ENCODE peak calls at places on chromosomes 16 and 17, in nine cellular contexts. R is stomach, V is suprapubic skin, F is ovary, T is upper lobe of left lung, G is tibial nerve, I is GM12878, S is transverse colon, C is H1. L is an unnamed sample.
A peak's percentile ranks its signal among the peaks of the same experiment; 100 is the strongest.

GRCh38 chr17:39229274-39229913 is 3.6 kb upstream of the STAC2 start:
- DNase-seq in C (no peak), R (no peak), F (no peak), V (no peak), G (no peak), S (no peak), T (no peak), I (no peak), L (no peak)

GRCh38 chr16:23348579-23349469 is 46.7 kb downstream of the SCNN1B start:
- DNase-seq in T (peak; percentile 34), C (peak; percentile 61), V (no peak), I (no peak), G (no peak), R (no peak), S (no peak), F (peak; percentile 8), L (no peak)

GRCh38 chr17:1776857-1777256 is 15.0 kb downstream of the SERPINF1 start:
- DNase-seq in I (no peak), S (no peak), C (no peak), F (no peak), T (no peak), G (no peak), V (no peak), R (no peak), L (no peak)

GRCh38 chr16:71262391-71262790 is 26.8 kb downstream of the CMTR2 start:
- DNase-seq in C (no peak), F (no peak), T (no peak), S (no peak), I (no peak), V (no peak), R (no peak), G (no peak), L (no peak)

GRCh38 chr16:10949424-10949970 is 5.1 kb downstream of the CLEC16A start:
- DNase-seq in T (no peak), F (no peak), V (no peak), G (no peak), C (peak; percentile 63), S (peak; percentile 28), I (peak; percentile 91), R (no peak), L (peak; percentile 42)

GRCh38 chr17:9487406-9487805 is 88.2 kb downstream of the STX8 start:
- DNase-seq in T (no peak), F (no peak), G (no peak), I (no peak), S (no peak), R (no peak), C (no peak), V (no peak), L (no peak)

GRCh38 chr16:12675852-12676251 is 127.8 kb downstream of the CPPED1 start:
- DNase-seq in V (no peak), F (no peak), G (no peak), S (no peak), C (no peak), T (no peak), I (no peak), R (no peak), L (peak; percentile 18)

GRCh38 chr16:74936902-74937560 is 47.9 kb downstream of the WDR59 start:
- DNase-seq in R (no peak), S (no peak), G (no peak), F (no peak), T (no peak), I (peak; percentile 50), C (no peak), V (no peak), L (no peak)

GRCh38 chr16:4648917-4649316 is 24.3 kb downstream of the MGRN1 start:
- DNase-seq in G (no peak), I (no peak), C (no peak), V (no peak), F (no peak), S (no peak), R (no peak), T (peak; percentile 38), L (no peak)

GRCh38 chr17:36937961-36938565 is 788 bp downstream of the LHX1 start:
- DNase-seq in F (no peak), S (no peak), G (no peak), T (peak; percentile 84), R (no peak), V (no peak), I (no peak), C (peak; percentile 76), L (no peak)

GRCh38 chr16:28291651-28292626 is at the start of gene SBK1:
- DNase-seq in T (peak; percentile 96), S (peak; percentile 84), R (peak; percentile 87), I (peak; percentile 19), F (peak; percentile 83), C (peak; percentile 83), V (peak; percentile 70), G (peak; percentile 17), L (peak; percentile 92)

GRCh38 chr17:46274238-46274637 is 20.7 kb upstream of the LRRC37A start:
- DNase-seq in I (no peak), G (no peak), R (no peak), C (peak; percentile 2), F (no peak), S (no peak), T (no peak), V (no peak), L (no peak)

GRCh38 chr16:54398986-54399385 is 112.4 kb upstream of the IRX3 start:
- DNase-seq in V (no peak), R (no peak), C (no peak), I (no peak), S (no peak), G (no peak), T (no peak), F (no peak), L (no peak)

GRCh38 chr16:85653226-85653917 is 35.4 kb downstream of the GINS2 start:
- DNase-seq in I (no peak), T (peak; percentile 69), G (no peak), S (no peak), F (no peak), C (no peak), V (no peak), R (no peak), L (no peak)

GRCh38 chr16:66296591-66296990 is 69.9 kb upstream of the CDH5 start:
- DNase-seq in F (no peak), S (no peak), V (no peak), G (no peak), R (peak; percentile 9), C (no peak), T (no peak), I (no peak), L (no peak)

GRCh38 chr17:78484300-78485159 is 92.7 kb downstream of the DNAH17 start:
- DNase-seq in T (peak; percentile 93), G (no peak), C (peak; percentile 96), F (no peak), R (peak; percentile 31), V (no peak), S (peak; percentile 51), I (no peak), L (peak; percentile 93)

GRCh38 chr16:66832661-66833305 is 2.0 kb upstream of the NAE1 start:
- DNase-seq in S (no peak), C (peak; percentile 23), G (no peak), I (no peak), F (no peak), V (no peak), T (no peak), R (no peak), L (no peak)

GRCh38 chr17:76232342-76232741 is 8.0 kb downstream of the RNF157 start:
- DNase-seq in S (no peak), V (no peak), G (no peak), F (no peak), T (no peak), I (no peak), R (no peak), C (no peak), L (no peak)

DNA sequence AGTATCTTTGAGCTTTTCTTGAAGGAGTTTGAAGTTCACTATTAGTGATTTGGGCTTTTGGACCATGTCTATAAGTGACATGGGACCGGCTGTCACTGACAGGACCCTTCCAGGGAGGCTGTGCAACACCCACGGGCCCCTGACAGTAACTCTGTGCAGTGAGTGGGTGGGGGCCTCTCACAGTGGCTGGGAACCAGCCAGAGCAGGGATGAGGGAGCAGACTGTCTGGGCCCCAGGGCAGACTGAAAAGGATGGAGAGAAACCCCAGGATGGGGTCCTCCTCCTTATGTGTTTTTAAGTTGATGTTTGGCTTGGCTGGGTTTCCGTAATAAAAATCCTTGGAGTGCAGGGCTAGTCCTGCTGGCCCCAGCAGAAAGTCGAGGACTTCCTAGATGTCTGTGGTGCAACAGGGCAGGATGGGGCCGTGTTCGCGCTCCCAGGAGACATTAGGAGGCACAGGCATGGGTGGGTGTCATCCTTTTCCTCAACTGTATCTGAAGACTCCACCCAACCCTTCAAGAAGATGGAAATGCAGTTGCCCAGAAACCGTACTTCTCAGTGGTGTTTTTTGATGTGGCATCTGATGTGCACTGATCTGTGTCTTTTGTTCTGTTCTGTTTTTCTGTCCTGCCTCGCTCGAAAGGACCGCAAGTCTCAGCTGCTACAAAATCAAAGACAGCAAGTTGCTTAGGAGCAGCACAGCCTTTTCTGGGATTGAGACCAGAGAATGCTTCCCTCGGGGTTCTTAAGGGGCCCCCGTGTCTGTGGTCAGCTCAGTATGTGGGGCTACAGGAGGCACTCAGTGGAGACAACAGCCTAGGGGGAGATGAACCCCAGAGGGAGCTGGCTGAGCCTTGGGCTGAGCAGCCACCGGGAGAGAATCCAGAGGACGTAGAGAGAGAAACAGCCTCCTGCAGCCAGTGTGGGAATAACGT is 24.2 kb downstream of the PLD6 start:
- DNase-seq in I (peak; percentile 64), F (no peak), V (no peak), G (no peak), R (no peak), S (no peak), C (no peak), T (no peak), L (no peak)
- TF ChIP-seq EP300 in I (no peak), F (no peak), V (no peak), G (no peak), R (no peak), S (no peak), C (no peak), T (no peak), L (no peak)

GRCh38 chr17:64580384-64581307 is 73.9 kb downstream of the CEP95 start:
- DNase-seq in V (no peak), F (no peak), C (no peak), I (no peak), G (no peak), R (no peak), S (no peak), T (no peak), L (no peak)
- TF ChIP-seq EP300 in V (no peak), F (no peak), C (no peak), I (no peak), G (no peak), R (no peak), S (no peak), T (no peak), L (no peak)

GRCh38 chr16:81201267-81201666 is 37.2 kb upstream of the BCO1 start:
- DNase-seq in V (no peak), G (no peak), S (no peak), F (no peak), C (no peak), R (no peak), I (no peak), T (no peak), L (no peak)
- TF ChIP-seq EP300 in V (no peak), G (no peak), S (no peak), F (no peak), C (no peak), R (no peak), I (no peak), T (no peak), L (no peak)

DNA sequence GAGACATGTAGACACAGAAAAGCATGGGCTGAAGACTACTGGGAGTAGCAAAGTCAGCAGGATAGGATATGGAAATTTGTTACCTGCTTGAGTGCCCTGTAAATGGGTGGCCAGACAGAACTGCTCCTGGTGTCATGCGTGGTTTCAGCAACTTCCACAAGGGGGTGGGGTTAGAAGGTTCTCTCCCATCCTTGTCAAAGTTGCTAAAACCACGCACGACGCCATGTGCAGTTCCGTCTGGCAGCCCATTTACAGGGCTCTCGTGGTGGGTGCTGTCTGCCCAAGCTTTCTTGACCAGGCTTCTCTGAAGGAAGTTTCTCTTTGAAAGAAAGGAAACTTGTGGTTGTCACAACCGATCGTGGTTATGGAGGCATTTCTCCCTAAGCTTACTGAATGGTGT is 6.9 kb upstream of the DBNDD1 start:
- DNase-seq in F (no peak), C (no peak), G (no peak), I (no peak), T (no peak), S (no peak), R (no peak), V (no peak), L (no peak)
- TF ChIP-seq EP300 in F (no peak), C (no peak), G (no peak), I (no peak), T (no peak), S (no peak), R (no peak), V (no peak), L (no peak)

L was measured in A549.